ENCODE peak calls at places on chromosomes 3 and 15, in eight cellular contexts. H, P, F, B, Q, I, R and O are unnamed samples.

GRCh38 chr3:40452562-40452875 is 4.6 kb upstream of the RPL14 start:
- DNase-seq in F (no peak), B (no peak), H (no peak), R (no peak), P (no peak), Q (no peak), I (no peak), O (no peak)

GRCh38 chr15:69156726-69157381 is 3.6 kb upstream of the GLCE start:
- DNase-seq in B (no peak), I (no peak), H (no peak), P (no peak), R (no peak), Q (no peak), F (no peak), O (no peak)

GRCh38 chr3:142888484-142889262 is at the start of gene PCOLCE2:
- DNase-seq in I (no peak), R (peak), B (no peak), H (peak), F (peak), Q (peak), P (no peak), O (peak)

GRCh38 chr3:79005084-79005483 is 762.7 kb downstream of the ROBO1 start:
- DNase-seq in F (no peak), H (peak), B (no peak), Q (no peak), P (no peak), R (no peak), I (no peak), O (no peak)

GRCh38 chr15:92819312-92820232 is 80.6 kb upstream of the CHD2 start:
- DNase-seq in H (peak), P (no peak), B (no peak), I (no peak), F (no peak), R (no peak), Q (peak), O (no peak)

GRCh38 chr3:18349197-18349798 is 75.8 kb downstream of the SATB1 start:
- DNase-seq in I (no peak), R (no peak), B (no peak), Q (no peak), P (no peak), H (no peak), F (no peak), O (peak)

GRCh38 chr3:136642714-136643113 is 109.5 kb downstream of the STAG1 start:
- DNase-seq in Q (no peak), R (no peak), F (no peak), B (no peak), H (no peak), I (no peak), P (no peak), O (no peak)

GRCh38 chr3:35194666-35195065 is 444.7 kb upstream of the ARPP21 start:
- DNase-seq in Q (no peak), F (no peak), H (peak), B (no peak), I (no peak), P (no peak), R (no peak), O (no peak)

GRCh38 chr3:188941103-188941502 is 230.7 kb upstream of the TPRG1 start:
- DNase-seq in H (no peak), I (no peak), P (no peak), R (no peak), B (no peak), F (no peak), Q (no peak), O (no peak)

GRCh38 chr3:191649626-191650025 is 188.7 kb downstream of the PYDC2 start:
- DNase-seq in P (no peak), H (no peak), F (no peak), I (no peak), B (no peak), Q (no peak), R (no peak), O (no peak)

GRCh38 chr15:29396176-29396811 is 126.7 kb upstream of the NSMCE3 start:
- DNase-seq in R (no peak), P (no peak), H (no peak), Q (no peak), B (no peak), I (no peak), F (no peak), O (no peak)

GRCh38 chr3:32681811-32682210 is 3.2 kb upstream of the CNOT10 start:
- DNase-seq in H (peak), P (no peak), Q (no peak), F (no peak), I (no peak), R (no peak), B (no peak), O (no peak)

GRCh38 chr15:69522361-69522760 is 69.7 kb downstream of the RPLP1 start:
- DNase-seq in H (no peak), I (no peak), B (no peak), P (no peak), F (no peak), Q (no peak), R (no peak), O (no peak)

GRCh38 chr15:43299411-43299810 is 31.0 kb downstream of the LCMT2 start:
- DNase-seq in R (no peak), H (no peak), F (no peak), I (no peak), B (no peak), P (no peak), Q (no peak), O (no peak)

GRCh38 chr3:141103503-141103902 is 52.4 kb downstream of the SPSB4 start:
- DNase-seq in H (no peak), F (no peak), B (no peak), R (no peak), I (no peak), Q (no peak), P (no peak), O (no peak)

GRCh38 chr15:101514318-101514717 is 24.8 kb upstream of the PCSK6 start:
- DNase-seq in B (no peak), F (no peak), I (peak), Q (no peak), P (no peak), R (no peak), H (no peak), O (no peak)

GRCh38 chr15:55268054-55268695 is 21.4 kb downstream of the RAB27A start:
- DNase-seq in F (no peak), B (no peak), R (no peak), Q (no peak), H (no peak), I (no peak), P (no peak), O (no peak)

GRCh38 chr3:114496874-114497273 is 203.0 kb downstream of the TIGIT start:
- DNase-seq in F (no peak), I (no peak), H (peak), Q (no peak), R (no peak), P (no peak), B (no peak), O (no peak)

GRCh38 chr15:86608461-86608860 is 528.8 kb downstream of the AGBL1 start:
- DNase-seq in P (no peak), R (no peak), H (peak), F (no peak), Q (peak), B (no peak), I (no peak), O (no peak)

GRCh38 chr15:101009176-101009575 is 90.0 kb downstream of the LRRK1 start:
- DNase-seq in P (no peak), F (no peak), H (no peak), I (no peak), R (no peak), B (no peak), Q (no peak), O (peak)

GRCh38 chr15:48579945-48580671 is 65.4 kb downstream of the FBN1 start:
- DNase-seq in R (no peak), I (no peak), Q (no peak), B (no peak), F (no peak), H (no peak), P (no peak), O (no peak)

GRCh38 chr3:52715714-52716305 is 9.9 kb downstream of the SPCS1 start:
- DNase-seq in P (no peak), B (no peak), Q (no peak), F (no peak), H (no peak), I (no peak), R (no peak), O (no peak)

GRCh38 chr3:179244874-179245273 is 6.0 kb downstream of the KCNMB3 start:
- DNase-seq in B (no peak), R (no peak), H (peak), P (no peak), I (no peak), F (no peak), Q (no peak), O (no peak)

GRCh38 chr15:90665288-90666134 is 51.6 kb upstream of the BLM start:
- DNase-seq in B (peak), P (peak), H (peak), I (peak), F (peak), R (peak), Q (no peak), O (no peak)

GRCh38 chr3:68468695-68469375 is 463.5 kb downstream of the TAFA4 start:
- DNase-seq in P (no peak), Q (no peak), I (no peak), H (no peak), R (no peak), F (no peak), B (no peak), O (no peak)

GRCh38 chr3:29284578-29284977 is 3.7 kb downstream of the RBMS3 start:
- DNase-seq in Q (no peak), R (no peak), F (no peak), I (no peak), B (no peak), H (no peak), P (no peak), O (no peak)

GRCh38 chr15:29050870-29051269 is 165.1 kb downstream of the APBA2 start:
- DNase-seq in H (peak), P (peak), F (no peak), B (peak), R (no peak), I (no peak), Q (no peak), O (peak)

GRCh38 chr3:69541059-69541471 is 155.2 kb upstream of the FRMD4B start:
- DNase-seq in R (no peak), P (no peak), F (peak), B (no peak), H (no peak), Q (no peak), I (peak), O (peak)

GRCh38 chr3:42778644-42779043 is 5.6 kb upstream of the CCDC13 start:
- DNase-seq in Q (no peak), P (no peak), B (no peak), I (no peak), H (peak), F (no peak), R (no peak), O (no peak)

GRCh38 chr3:52347716-52348635 is 31.9 kb downstream of the DNAH1 start:
- DNase-seq in F (no peak), Q (no peak), B (no peak), R (no peak), I (no peak), H (no peak), P (no peak), O (no peak)

GRCh38 chr3:16300881-16301359 is 35.9 kb downstream of the OXNAD1 start:
- DNase-seq in Q (no peak), H (no peak), F (no peak), P (no peak), I (no peak), R (no peak), B (peak), O (no peak)

GRCh38 chr15:40115670-40116093 is 7.0 kb upstream of the BMF start:
- DNase-seq in F (peak), R (no peak), P (peak), B (peak), Q (no peak), I (peak), H (no peak), O (peak)

GRCh38 chr15:61655881-61656280 is 404.4 kb downstream of the VPS13C start:
- DNase-seq in R (no peak), H (no peak), F (no peak), B (no peak), I (no peak), P (no peak), Q (no peak), O (no peak)

GRCh38 chr3:123488641-123489347 is 39.9 kb upstream of the ADCY5 start:
- DNase-seq in Q (no peak), H (no peak), R (no peak), I (no peak), P (no peak), F (no peak), B (no peak), O (no peak)

GRCh38 chr15:53586815-53587214 is 172.6 kb downstream of the WDR72 start:
- DNase-seq in H (no peak), B (no peak), R (no peak), I (no peak), Q (peak), F (no peak), P (peak), O (peak)

GRCh38 chr3:45551214-45552010 is 43.1 kb upstream of the LIMD1 start:
- DNase-seq in R (no peak), B (no peak), P (no peak), H (peak), I (peak), Q (no peak), F (no peak), O (peak)

GRCh38 chr3:183817111-183817510 is 8.3 kb downstream of the MAP6D1 start:
- DNase-seq in P (no peak), I (no peak), H (no peak), B (no peak), R (no peak), F (no peak), Q (no peak), O (no peak)